ENCODE peak calls at places on chromosome 17, in ten cellular contexts. U is lower lobe of right lung, L is K562, W is progenitor cell of endocrine pancreas, H is pancreas, I is thoracic aorta, X is neural progenitor cell, V is GM10248, A is MM.1S, Z is AG09309. C is an unnamed sample.

GRCh38 chr17:79423811-79424465 is 186.9 kb downstream of the RBFOX3 start:
- DNase-seq in X (no peak), H (no peak), L (no peak), V (no peak), A (no peak), W (no peak), I (no peak), Z (no peak), U (no peak), C (no peak)

GRCh38 chr17:61000911-61001310 is 323.3 kb downstream of the BCAS3 start:
- DNase-seq in A (no peak), Z (peak), U (no peak), V (no peak), W (no peak), L (no peak), X (peak), I (no peak), H (no peak), C (no peak)

GRCh38 chr17:83200231-83200699 is 120.9 kb downstream of the METRNL start:
- DNase-seq in W (no peak), V (no peak), X (no peak), I (peak), Z (peak), U (peak), H (peak), A (peak), L (no peak), C (no peak)

GRCh38 chr17:15966879-15967248 is 21.9 kb downstream of the ADORA2B start:
- DNase-seq in I (no peak), U (peak), Z (no peak), L (no peak), A (no peak), W (no peak), X (peak), V (no peak), H (no peak), C (no peak)

GRCh38 chr17:32269377-32269776 is 3.7 kb downstream of the RHBDL3 start:
- DNase-seq in H (no peak), U (peak), W (no peak), L (no peak), V (no peak), A (no peak), Z (no peak), X (no peak), I (no peak), C (no peak)

GRCh38 chr17:19401321-19402010 is 9.6 kb upstream of the RNF112 start:
- DNase-seq in Z (no peak), A (no peak), U (no peak), I (no peak), H (no peak), L (no peak), W (no peak), X (no peak), V (no peak), C (no peak)

GRCh38 chr17:61583242-61583641 is 7.8 kb downstream of the NACA2 start:
- DNase-seq in L (peak), H (no peak), X (no peak), V (peak), Z (peak), W (no peak), U (no peak), I (no peak), A (peak), C (peak)

GRCh38 chr17:15744885-15745284 is 12.8 kb downstream of the TBC1D26 start:
- DNase-seq in X (no peak), A (no peak), U (peak), W (no peak), V (no peak), Z (no peak), I (no peak), H (no peak), L (no peak), C (no peak)

GRCh38 chr17:21452377-21453143 is 76.4 kb downstream of the KCNJ12 start:
- DNase-seq in Z (peak), H (peak), I (no peak), L (peak), X (peak), U (peak), W (no peak), A (no peak), V (no peak), C (no peak)

GRCh38 chr17:77869041-77869595 is 89.4 kb upstream of the TNRC6C start:
- DNase-seq in H (peak), L (no peak), U (peak), X (no peak), W (no peak), Z (no peak), V (no peak), I (no peak), A (no peak), C (no peak)

GRCh38 chr17:38440614-38441397 is 12.5 kb downstream of the ARHGAP23 start:
- DNase-seq in V (no peak), H (no peak), A (no peak), W (no peak), X (peak), L (no peak), Z (no peak), U (no peak), I (no peak), C (no peak)

GRCh38 chr17:19554393-19554792 is 20.7 kb downstream of the SLC47A1 start:
- DNase-seq in W (no peak), U (no peak), Z (no peak), X (no peak), H (no peak), I (no peak), L (no peak), V (no peak), A (no peak), C (no peak)

GRCh38 chr17:9021985-9022552 is 759 bp downstream of the NTN1 start:
- DNase-seq in L (no peak), A (no peak), I (no peak), Z (no peak), H (peak), V (peak), W (peak), U (no peak), X (peak), C (peak)

GRCh38 chr17:59505610-59506276 is 59.7 kb upstream of the DHX40 start:
- DNase-seq in X (no peak), V (no peak), U (no peak), W (no peak), A (no peak), H (no peak), Z (no peak), I (no peak), L (no peak), C (no peak)

GRCh38 chr17:43909537-43910231 is 2.3 kb upstream of the MPP2 start:
- DNase-seq in Z (no peak), U (no peak), I (no peak), A (no peak), H (no peak), X (no peak), W (no peak), V (no peak), L (no peak), C (no peak)

DNA sequence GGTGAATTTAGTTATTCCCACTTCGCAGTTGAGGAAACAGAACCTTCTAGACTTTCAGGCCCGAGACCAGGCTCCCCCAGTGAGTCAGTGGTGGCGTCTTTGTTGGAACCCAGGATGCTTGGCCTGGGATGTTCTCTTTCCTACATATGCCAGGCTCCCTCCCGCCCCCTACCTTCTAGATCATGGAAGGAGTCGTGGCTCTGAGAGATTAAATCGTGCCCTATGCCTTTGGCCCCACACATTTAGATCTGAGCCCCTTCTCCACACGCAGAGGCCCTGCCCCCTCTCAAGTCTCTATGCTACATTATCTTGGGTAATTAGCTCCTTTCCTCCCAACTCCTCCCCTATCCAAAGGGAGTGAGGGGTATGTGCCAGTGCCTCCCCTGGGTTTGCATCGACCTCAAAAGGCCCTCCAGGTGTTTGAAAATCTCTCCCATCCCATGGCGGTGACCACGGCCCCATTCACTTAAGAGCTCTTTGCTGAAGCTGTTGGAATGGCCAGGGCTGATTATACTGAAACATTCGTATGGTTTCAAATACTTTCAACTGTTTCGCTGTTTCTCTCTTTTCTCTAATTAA is 3.0 kb downstream of the NGFR start:
- DNase-seq in X (peak), W (no peak), L (no peak), H (no peak), Z (no peak), V (no peak), A (no peak), U (no peak), I (no peak), C (no peak)
- TF ChIP-seq CTCF in X (peak), W (peak), L (no peak), H (no peak), Z (no peak), V (no peak), A (no peak), U (no peak), I (no peak), C (no peak)

GRCh38 chr17:47844230-47844629 is 3.2 kb upstream of the SCRN2 start:
- DNase-seq in X (no peak), W (no peak), Z (no peak), U (no peak), A (no peak), V (no peak), L (peak), I (no peak), H (no peak), C (no peak)

GRCh38 chr17:47846741-47847340 is 4.1 kb downstream of the SP6 start:
- DNase-seq in Z (no peak), V (no peak), U (no peak), X (peak), A (no peak), W (no peak), H (peak), L (no peak), I (no peak), C (no peak)

GRCh38 chr17:47847341-47848197 is 3.4 kb downstream of the SP6 start:
- DNase-seq in Z (no peak), L (no peak), V (no peak), A (peak), I (no peak), H (peak), X (peak), W (peak), U (no peak), C (no peak)

GRCh38 chr17:47843391-47843730 is 2.3 kb upstream of the SCRN2 start:
- DNase-seq in Z (no peak), X (no peak), V (no peak), U (no peak), A (no peak), L (no peak), I (no peak), W (no peak), H (no peak), C (no peak)

GRCh38 chr17:47844814-47845453 is 3.9 kb upstream of the SCRN2 start:
- DNase-seq in L (peak), I (no peak), H (no peak), A (no peak), U (no peak), V (no peak), X (no peak), Z (no peak), W (no peak), C (no peak)
- TF ChIP-seq CTCF in L (peak), I (peak), H (peak), A (peak), U (no peak), V (no peak), X (peak), Z (peak), W (peak), C (no peak)

GRCh38 chr17:74407384-74407783 is 24.5 kb upstream of the GPRC5C start:
- DNase-seq in X (no peak), V (no peak), L (no peak), I (no peak), H (no peak), A (no peak), Z (no peak), W (no peak), U (no peak), C (no peak)

GRCh38 chr17:74410001-74410443 is 21.9 kb upstream of the GPRC5C start:
- DNase-seq in H (no peak), A (no peak), U (no peak), Z (no peak), L (no peak), I (no peak), W (no peak), X (no peak), V (no peak), C (no peak)

GRCh38 chr17:74408830-74409229 is 23.1 kb upstream of the GPRC5C start:
- DNase-seq in A (no peak), H (no peak), U (peak), L (no peak), Z (no peak), V (no peak), I (no peak), X (no peak), W (no peak), C (no peak)

GRCh38 chr17:74404802-74405201 is 27.1 kb upstream of the GPRC5C start:
- DNase-seq in U (no peak), H (no peak), L (no peak), W (no peak), Z (no peak), I (no peak), X (no peak), V (no peak), A (no peak), C (no peak)

DNA sequence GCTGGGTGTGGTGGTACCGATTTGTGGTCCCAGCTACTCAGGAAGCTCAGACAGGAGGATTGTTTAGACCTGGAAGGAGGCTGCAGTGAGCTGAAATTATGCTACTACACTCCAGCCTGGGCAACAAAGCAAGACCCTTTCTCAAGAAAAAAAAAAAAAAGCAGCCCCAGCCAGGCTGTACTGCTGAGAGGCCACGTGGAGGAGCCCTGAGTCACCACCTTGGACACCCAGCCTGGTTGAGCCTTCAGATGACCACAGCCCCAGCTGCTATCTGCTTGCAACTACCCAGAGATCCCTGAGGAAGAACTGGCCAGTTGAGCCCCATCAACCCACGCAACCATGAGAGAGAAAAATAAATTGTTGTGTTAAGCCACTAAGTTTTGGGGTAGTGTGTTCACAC is 23.6 kb upstream of the GPRC5C start:
- DNase-seq in U (peak), H (no peak), V (no peak), Z (no peak), L (peak), A (no peak), I (no peak), W (no peak), X (no peak), C (no peak)
- TF ChIP-seq CTCF in U (no peak), H (no peak), V (no peak), Z (no peak), L (peak), A (no peak), I (no peak), W (no peak), X (no peak), C (peak)

DNA sequence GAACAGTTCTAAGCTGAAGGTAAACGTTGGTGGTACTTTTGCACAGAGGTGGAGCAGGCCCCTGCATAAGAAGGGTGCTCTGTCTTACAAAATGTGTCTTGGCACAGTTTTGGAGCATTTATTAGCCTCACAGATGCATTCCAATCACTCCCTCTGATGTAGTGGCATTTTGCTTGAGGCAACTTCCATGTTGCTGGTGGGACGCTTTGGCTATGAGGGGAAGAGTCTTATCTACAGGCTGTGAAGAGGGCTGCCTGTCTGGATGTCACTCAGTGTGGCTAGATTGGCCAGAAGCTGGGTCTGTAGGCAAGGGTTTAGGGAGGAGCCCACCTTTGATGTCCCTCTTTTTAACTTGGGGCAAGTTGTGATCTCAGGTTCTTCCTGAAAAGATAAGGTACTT is 2.6 kb upstream of the RARA start:
- DNase-seq in I (no peak), L (no peak), W (no peak), U (no peak), Z (no peak), X (no peak), H (no peak), A (no peak), V (no peak), C (no peak)
- TF ChIP-seq CTCF in I (no peak), L (no peak), W (no peak), U (no peak), Z (no peak), X (no peak), H (no peak), A (no peak), V (no peak), C (no peak)

DNA sequence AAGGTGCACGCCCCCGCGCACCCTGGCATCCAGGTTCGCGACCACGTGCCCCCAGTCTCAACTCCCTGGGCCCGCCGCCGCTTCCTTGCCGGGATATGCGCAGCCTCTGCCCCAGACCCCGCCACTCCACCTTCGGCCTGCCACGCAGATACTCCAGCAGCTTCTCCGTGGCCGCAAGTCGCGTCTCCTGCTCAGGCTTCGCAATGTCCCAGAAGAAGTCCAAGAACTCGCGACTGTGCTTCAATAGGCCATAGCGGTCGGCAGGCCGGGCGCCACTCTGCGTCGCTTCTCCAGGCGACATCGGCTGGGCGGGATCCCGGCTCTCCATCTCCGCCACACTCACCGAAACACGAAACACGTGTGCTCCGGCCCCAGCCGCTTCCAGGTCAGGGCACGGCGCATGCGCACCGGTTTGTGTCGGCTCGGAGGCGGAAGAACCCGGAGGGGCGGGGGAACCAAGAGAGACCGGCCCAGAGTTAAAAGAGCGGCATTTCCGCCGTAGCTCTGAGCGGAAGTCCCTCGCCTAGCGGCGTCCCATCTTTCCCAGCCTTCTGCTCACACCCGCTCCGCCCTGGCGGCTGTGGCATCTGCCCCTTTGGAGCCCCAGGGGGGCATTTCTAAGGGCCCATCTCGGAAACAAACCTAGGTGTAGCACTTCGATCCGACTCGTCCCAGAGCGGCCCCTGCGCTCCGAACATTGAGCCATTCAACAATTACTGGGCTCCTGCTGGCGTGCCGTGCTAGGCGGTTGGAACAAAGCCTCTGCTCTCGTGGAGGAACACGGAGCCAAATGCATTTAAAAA is at the start of gene MYBBP1A:
- DNase-seq in L (peak), I (peak), A (peak), U (peak), W (peak), X (peak), V (peak), H (peak), Z (peak), C (peak)
- TF ChIP-seq CTCF in L (peak), I (no peak), A (peak), U (peak), W (peak), X (peak), V (no peak), H (no peak), Z (peak), C (no peak)

GRCh38 chr17:71396711-71397110 is 724.1 kb upstream of the SOX9 start:
- DNase-seq in H (no peak), V (no peak), L (no peak), U (no peak), X (no peak), W (no peak), A (no peak), Z (no peak), I (no peak), C (no peak)

GRCh38 chr17:71402007-71402406 is 718.8 kb upstream of the SOX9 start:
- DNase-seq in W (no peak), Z (no peak), I (no peak), X (no peak), A (no peak), V (no peak), H (no peak), U (no peak), L (no peak), C (no peak)

GRCh38 chr17:71402661-71403141 is 718.1 kb upstream of the SOX9 start:
- DNase-seq in U (no peak), W (no peak), X (no peak), H (no peak), L (no peak), I (no peak), V (no peak), Z (no peak), A (peak), C (no peak)

GRCh38 chr17:71399649-71400048 is 721.2 kb upstream of the SOX9 start:
- DNase-seq in H (no peak), W (no peak), U (no peak), A (no peak), V (no peak), L (no peak), I (no peak), X (no peak), Z (no peak), C (no peak)

DNA sequence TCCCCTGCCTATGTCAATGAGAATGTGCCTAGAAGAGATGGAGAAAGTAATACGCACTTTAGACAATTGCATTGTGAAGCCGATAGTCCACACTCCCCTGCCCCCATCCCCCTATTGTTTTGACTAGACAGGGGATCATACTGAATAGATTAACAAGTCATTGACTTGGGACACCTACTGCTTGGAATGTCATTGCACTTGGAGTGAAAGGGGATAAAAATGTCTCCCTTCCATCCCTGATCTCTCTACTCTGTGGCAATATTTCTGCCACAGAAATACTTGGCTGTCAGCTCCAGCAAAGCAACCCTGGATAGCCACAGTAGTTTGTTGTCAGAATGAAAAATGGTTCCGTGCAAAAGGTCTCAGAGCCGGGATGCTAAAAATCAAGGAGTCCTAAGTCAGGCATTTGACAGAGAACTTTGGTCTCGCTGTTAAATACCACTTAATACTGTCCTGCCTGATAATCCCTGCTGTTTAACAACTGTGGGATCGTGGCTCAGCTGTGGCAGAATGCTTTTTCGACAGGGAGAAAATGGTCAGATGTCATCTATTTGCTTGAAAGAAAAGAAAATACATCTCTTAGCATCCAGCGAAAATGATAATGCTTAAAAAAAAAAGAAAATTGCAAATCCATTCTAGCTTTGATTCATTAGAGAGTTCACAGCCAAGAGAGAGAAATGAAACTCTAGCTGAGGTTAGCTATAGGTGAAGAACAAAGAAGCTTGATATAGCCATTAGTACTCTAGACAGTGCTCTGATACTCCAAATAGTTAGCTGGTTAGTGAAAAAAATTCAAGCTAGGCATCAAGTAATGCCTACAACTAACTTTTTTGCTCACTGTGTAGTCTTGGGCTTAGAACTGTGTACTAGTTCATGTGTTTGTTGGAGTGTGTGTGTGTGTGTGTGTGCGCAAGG is 721.9 kb upstream of the SOX9 start:
- DNase-seq in W (no peak), A (no peak), H (no peak), Z (no peak), L (no peak), V (no peak), I (no peak), X (peak), U (no peak), C (no peak)
- TF ChIP-seq CTCF in W (no peak), A (no peak), H (no peak), Z (no peak), L (no peak), V (no peak), I (no peak), X (no peak), U (no peak), C (no peak)